ENCODE peak calls at places on chromosomes 5 and 9, in seven cellular contexts. Y is activated CD4-positive, alpha-beta T cell treated with anti-CD3 and anti-CD28 coated beads, Interleukin-2, amount 50 U/mL, for 4 hours; T is aorta; E is kidney tubule cell; F is BE2C; I is SHP77; H is hippocampal formation. B is an unnamed sample.
A peak's percentile ranks its signal among the peaks of the same experiment; 100 is the strongest.

GRCh38 chr5:56759521-56759920 is 55.8 kb upstream of the MAP3K1 start:
- DNase-seq in H (no peak), I (no peak), E (peak; percentile 11), F (peak; percentile 19), Y (no peak), T (no peak), B (no peak)

GRCh38 chr9:116219686-116220085 is 66.1 kb downstream of the PAPPA start:
- DNase-seq in H (no peak), Y (no peak), T (no peak), I (peak; percentile 23), F (peak; percentile 17), E (peak; percentile 98), B (peak; percentile 62)

GRCh38 chr5:124661317-124662141 is 84.9 kb downstream of the ZNF608 start:
- DNase-seq in I (peak; percentile 64), E (peak; percentile 100), T (no peak), Y (no peak), F (peak; percentile 28), H (no peak), B (peak; percentile 51)

GRCh38 chr5:145982572-145983314 is 46.4 kb downstream of the SH3RF2 start:
- DNase-seq in Y (no peak), H (no peak), F (no peak), I (no peak), T (no peak), E (no peak), B (no peak)

GRCh38 chr9:69260161-69260560 is 64.9 kb upstream of the ENTREP1 start:
- DNase-seq in E (no peak), T (no peak), H (no peak), Y (no peak), I (no peak), F (no peak), B (no peak)

GRCh38 chr9:17064558-17064957 is 70.3 kb upstream of the CNTLN start:
- DNase-seq in Y (no peak), I (peak; percentile 4), T (no peak), H (no peak), E (no peak), F (peak; percentile 77), B (no peak)

GRCh38 chr5:15209053-15209762 is 290.8 kb upstream of the FBXL7 start:
- DNase-seq in E (no peak), T (no peak), H (no peak), I (no peak), F (no peak), Y (no peak), B (no peak)

GRCh38 chr5:72067682-72068470 is 39.4 kb upstream of the MAP1B start:
- DNase-seq in F (peak; percentile 46), I (no peak), Y (no peak), E (peak; percentile 83), H (no peak), T (no peak), B (no peak)

GRCh38 chr5:43305948-43306563 is 7.2 kb downstream of the HMGCS1 start:
- DNase-seq in E (peak; percentile 70), T (no peak), H (no peak), F (no peak), I (peak; percentile 76), Y (no peak), B (peak; percentile 15)

GRCh38 chr5:147737921-147738320 is 44.6 kb downstream of the JAKMIP2 start:
- DNase-seq in Y (no peak), F (no peak), I (no peak), T (no peak), E (no peak), H (no peak), B (no peak)